ENCODE peak calls at places on chromosomes 13 and 19, in six cellular contexts. R, S, H, Y, B and M are unnamed samples.

GRCh38 chr13:27126877-27127276 is 44.7 kb downstream of the USP12 start:
- ATAC-seq in H (peak), S (no peak), R (no peak), B (no peak), Y (no peak), M (no peak)

GRCh38 chr13:100301418-100301817 is 212.5 kb downstream of the PCCA start:
- ATAC-seq in H (no peak), S (no peak), R (no peak), B (no peak), Y (no peak), M (no peak)

GRCh38 chr13:110914293-110915056 is 394 bp downstream of the ANKRD10 start:
- ATAC-seq in R (peak), H (peak), Y (peak), S (peak), B (peak), M (peak)

GRCh38 chr13:34672631-34673030 is 269.4 kb upstream of the NBEA start:
- ATAC-seq in B (no peak), R (no peak), Y (no peak), S (no peak), H (no peak), M (no peak)

GRCh38 chr19:31120952-31121351 is 228.3 kb downstream of the TSHZ3 start:
- ATAC-seq in Y (no peak), B (no peak), H (no peak), R (no peak), S (no peak), M (no peak)

GRCh38 chr19:33441277-33441699 is 67.8 kb downstream of the CEBPG start:
- ATAC-seq in B (peak), S (no peak), R (no peak), Y (no peak), H (no peak), M (no peak)

GRCh38 chr19:50645107-50645506 is 4.1 kb upstream of the C19orf81 start:
- ATAC-seq in S (no peak), H (no peak), R (no peak), Y (no peak), B (no peak), M (no peak)

GRCh38 chr13:112496166-112496565 is 91.8 kb downstream of the TUBGCP3 start:
- ATAC-seq in S (no peak), B (no peak), R (no peak), H (no peak), Y (no peak), M (no peak)

GRCh38 chr13:51832471-51833152 is 12.4 kb downstream of the TMEM272 start:
- ATAC-seq in H (peak), R (peak), B (peak), Y (peak), S (peak), M (peak)

GRCh38 chr19:1252221-1252817 is 3.9 kb downstream of the MIDN start:
- ATAC-seq in H (peak), Y (peak), B (no peak), S (peak), R (peak), M (peak)

GRCh38 chr13:113964251-113964995 is 9.5 kb downstream of the C13orf46 start:
- ATAC-seq in H (no peak), Y (no peak), S (no peak), B (no peak), R (no peak), M (no peak)

GRCh38 chr13:99958402-99959126 is 13.0 kb downstream of the ZIC5 start:
- ATAC-seq in Y (no peak), S (no peak), R (no peak), H (no peak), B (no peak), M (no peak)

GRCh38 chr13:25803626-25804025 is 248.2 kb downstream of the SHISA2 start:
- ATAC-seq in S (no peak), R (no peak), H (no peak), Y (peak), B (no peak), M (no peak)

GRCh38 chr13:97194473-97194872 is 27.7 kb upstream of the MBNL2 start:
- ATAC-seq in R (peak), Y (no peak), B (peak), H (no peak), S (no peak), M (no peak)

GRCh38 chr19:45222724-45223123 is 22.5 kb downstream of the EXOC3L2 start:
- ATAC-seq in R (no peak), B (no peak), H (no peak), S (no peak), Y (no peak), M (no peak)

GRCh38 chr13:36981156-36981743 is 17.9 kb downstream of the ALG5 start:
- ATAC-seq in S (peak), B (peak), Y (no peak), R (peak), H (peak), M (no peak)

GRCh38 chr19:49331616-49332055 is 3.6 kb upstream of the CD37 start:
- ATAC-seq in Y (no peak), S (peak), H (peak), B (peak), R (peak), M (peak)

GRCh38 chr19:41886761-41887710 is 4.1 kb downstream of the ARHGEF1 start:
- ATAC-seq in B (no peak), S (no peak), Y (no peak), R (peak), H (peak), M (no peak)

GRCh38 chr13:25881136-25881926 is 170.5 kb downstream of the SHISA2 start:
- ATAC-seq in H (no peak), B (no peak), S (no peak), Y (no peak), R (no peak), M (no peak)

GRCh38 chr13:28991764-28992163 is 171.6 kb downstream of the MTUS2 start:
- ATAC-seq in H (no peak), B (no peak), Y (no peak), R (no peak), S (no peak), M (no peak)

GRCh38 chr13:50074843-50075242 is 59.6 kb downstream of the KCNRG start:
- ATAC-seq in H (peak), Y (no peak), R (no peak), B (no peak), S (no peak), M (no peak)

GRCh38 chr13:95184317-95184716 is 116.9 kb downstream of the ABCC4 start:
- ATAC-seq in R (no peak), B (no peak), S (no peak), H (no peak), Y (no peak), M (no peak)

GRCh38 chr19:45455707-45456499 is 11.9 kb upstream of the FOSB start:
- ATAC-seq in S (peak), Y (peak), H (peak), B (peak), R (peak), M (peak)

GRCh38 chr13:40434516-40435397 is 231.7 kb downstream of the FOXO1 start:
- ATAC-seq in S (no peak), R (no peak), Y (no peak), B (no peak), H (peak), M (no peak)

GRCh38 chr19:39401549-39402416 is 4.9 kb upstream of the ZFP36 start:
- ATAC-seq in B (no peak), Y (no peak), R (peak), S (peak), H (peak), M (no peak)

GRCh38 chr13:22757530-22758120 is 423.2 kb upstream of the SGCG start:
- ATAC-seq in B (no peak), S (no peak), H (no peak), Y (no peak), R (peak), M (no peak)

GRCh38 chr13:23427342-23428182 is 5.9 kb downstream of the SACS start:
- ATAC-seq in R (no peak), B (no peak), H (no peak), Y (peak), S (no peak), M (peak)

GRCh38 chr19:41355035-41355434 is 1.3 kb upstream of the TGFB1 start:
- ATAC-seq in H (no peak), S (no peak), Y (no peak), R (no peak), B (no peak), M (no peak)

GRCh38 chr19:15934332-15935078 is at the start of gene CYP4F11:
- ATAC-seq in R (peak), B (no peak), Y (peak), S (peak), H (no peak), M (peak)

GRCh38 chr19:45303269-45304060 is 19.2 kb downstream of the CKM start:
- ATAC-seq in B (no peak), S (no peak), Y (no peak), H (no peak), R (no peak), M (no peak)

GRCh38 chr13:109725297-109725696 is 61.1 kb downstream of the IRS2 start:
- ATAC-seq in B (no peak), Y (no peak), S (no peak), H (no peak), R (no peak), M (no peak)

GRCh38 chr13:23180711-23181110 is at the start of gene SGCG:
- ATAC-seq in Y (no peak), B (no peak), R (no peak), H (no peak), S (no peak), M (no peak)

GRCh38 chr19:39112338-39112890 is 13.2 kb upstream of the PAK4 start:
- ATAC-seq in R (peak), S (no peak), Y (no peak), H (no peak), B (no peak), M (no peak)

GRCh38 chr13:34152409-34152808 is 334.5 kb downstream of the RFC3 start:
- ATAC-seq in Y (no peak), R (no peak), B (no peak), S (no peak), H (no peak), M (no peak)

GRCh38 chr13:75771818-75772217 is 135.7 kb downstream of the LMO7 start:
- ATAC-seq in B (no peak), Y (no peak), R (peak), S (no peak), H (no peak), M (peak)

GRCh38 chr19:21143428-21143827 is 1.6 kb downstream of the ZNF431 start:
- ATAC-seq in H (no peak), S (no peak), Y (no peak), R (no peak), B (no peak), M (no peak)

GRCh38 chr19:21147540-21147939 is 5.7 kb downstream of the ZNF431 start:
- ATAC-seq in Y (no peak), R (no peak), H (no peak), B (no peak), S (no peak), M (no peak)

GRCh38 chr19:21143846-21144245 is 2.0 kb downstream of the ZNF431 start:
- ATAC-seq in Y (no peak), R (no peak), H (no peak), S (no peak), B (no peak), M (no peak)

GRCh38 chr19:21138130-21138529 is 3.7 kb upstream of the ZNF431 start:
- ATAC-seq in Y (no peak), B (no peak), S (peak), H (no peak), R (no peak), M (no peak)

GRCh38 chr19:21141787-21142464 is at the start of gene ZNF431:
- ATAC-seq in R (peak), S (peak), B (peak), Y (peak), H (peak), M (peak)
- TF ChIP-seq POLR2A in R (peak), S (peak), B (peak), Y (no peak), H (peak), M (peak)

DNA sequence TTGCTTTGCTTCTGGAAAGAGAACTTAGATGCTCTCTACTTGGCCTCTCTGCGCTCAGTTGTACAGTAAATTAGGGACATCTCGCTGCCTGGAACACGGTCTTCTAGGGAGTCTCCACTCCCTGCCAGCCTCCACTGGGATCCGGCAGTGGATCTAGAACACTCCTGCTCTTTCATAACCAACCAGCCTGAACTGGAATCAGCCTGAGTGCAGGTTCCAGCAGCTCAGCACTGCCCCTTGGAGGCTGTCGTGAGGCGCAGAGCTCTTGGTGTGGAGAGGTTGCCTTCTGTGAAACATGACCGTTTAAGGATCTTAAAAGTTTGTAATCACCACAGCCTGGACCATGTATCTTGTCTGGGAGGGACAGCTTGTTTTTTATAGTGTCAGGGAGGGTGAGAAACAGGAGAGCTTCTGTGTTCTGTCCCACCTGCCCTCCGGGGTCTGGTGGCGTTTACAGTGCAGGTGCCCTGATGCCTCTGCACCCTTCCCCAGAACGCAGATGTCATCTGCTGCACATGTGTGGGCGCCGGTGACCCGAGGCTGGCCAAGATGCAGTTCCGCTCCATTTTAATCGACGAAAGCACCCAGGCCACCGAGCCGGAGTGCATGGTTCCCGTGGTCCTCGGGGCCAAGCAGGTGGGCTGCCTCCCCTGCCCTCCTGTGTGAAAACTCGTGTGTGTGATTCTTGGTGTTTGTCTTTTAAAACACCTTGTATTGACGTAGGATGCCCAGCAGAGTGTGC is 24.8 kb downstream of the UPF1 start:
- ATAC-seq in B (peak), S (peak), H (peak), Y (no peak), R (peak), M (no peak)
- TF ChIP-seq POLR2AphosphoS5 in B (no peak), S (no peak), H (no peak), Y (no peak), R (no peak), M (no peak)

DNA sequence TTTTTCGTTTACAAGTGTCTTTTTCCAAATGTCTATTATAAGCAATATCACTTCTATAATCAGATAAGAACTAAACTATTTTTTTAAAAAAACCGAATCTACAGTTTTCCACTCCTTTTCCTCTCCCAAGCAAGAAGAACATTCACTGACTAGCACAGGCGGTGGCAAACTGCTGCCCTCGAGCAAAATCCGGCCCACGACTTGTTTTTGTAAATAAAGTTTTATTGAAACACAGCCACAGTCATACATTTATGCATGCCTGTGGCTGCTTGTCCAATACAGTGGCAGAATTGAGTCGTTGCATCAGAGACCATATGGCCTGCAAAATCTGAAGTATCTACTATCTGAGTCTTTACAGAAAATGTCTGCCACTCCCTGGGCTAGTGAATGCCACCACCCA is 27.4 kb downstream of the INSR start:
- ATAC-seq in Y (no peak), S (no peak), B (no peak), H (no peak), R (no peak), M (no peak)
- H3K4me3 ChIP-seq in Y (no peak), S (no peak), B (no peak), H (no peak), R (no peak), M (no peak)

GRCh38 chr19:2810141-2811091 is 9.3 kb upstream of the ZNF554 start:
- ATAC-seq in S (no peak), Y (no peak), H (no peak), R (no peak), B (no peak), M (no peak)

GRCh38 chr19:2812414-2813234 is 7.0 kb upstream of the ZNF554 start:
- ATAC-seq in B (no peak), R (no peak), Y (no peak), S (no peak), H (no peak), M (no peak)

GRCh38 chr19:2811221-2811722 is 8.4 kb upstream of the ZNF554 start:
- ATAC-seq in B (no peak), Y (no peak), S (peak), H (no peak), R (no peak), M (no peak)

GRCh38 chr19:2813235-2814160 is 6.2 kb upstream of the ZNF554 start:
- ATAC-seq in Y (no peak), B (no peak), H (no peak), R (no peak), S (no peak), M (no peak)

DNA sequence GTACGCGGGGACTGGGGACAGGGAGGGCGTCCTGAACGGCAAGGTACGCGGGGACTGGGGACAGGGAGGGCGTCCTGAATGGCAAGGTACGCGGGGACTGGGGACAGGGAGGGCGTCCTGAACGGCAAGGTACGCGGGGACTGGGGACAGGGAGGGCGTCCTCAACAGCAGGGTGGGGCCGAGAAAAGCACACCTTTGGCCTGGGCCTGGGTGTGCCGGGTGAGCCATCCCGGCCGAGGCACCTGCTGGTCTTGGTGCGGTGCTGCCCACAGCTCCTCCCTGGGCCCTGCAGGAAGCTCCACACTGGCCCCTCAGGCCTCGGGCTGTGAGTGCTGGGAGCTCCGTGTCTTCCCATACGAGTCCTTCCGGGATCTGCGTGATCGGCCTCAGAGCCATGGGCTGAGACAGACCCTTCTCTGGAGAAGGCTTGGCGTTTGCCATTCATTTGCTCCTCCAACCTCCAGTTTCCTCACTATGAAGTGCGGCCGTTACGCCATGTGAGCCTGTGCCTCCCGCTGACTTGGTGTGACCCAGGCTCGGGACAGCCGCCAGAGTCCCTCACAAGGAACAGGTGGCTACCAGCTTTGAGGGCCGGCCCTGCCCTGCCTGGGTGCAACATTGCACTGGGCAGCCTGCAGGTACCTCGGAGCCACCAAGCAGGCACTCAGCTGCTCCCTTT is 7.8 kb upstream of the ZNF554 start:
- ATAC-seq in H (no peak), B (no peak), R (no peak), Y (no peak), S (no peak), M (no peak)
- TF ChIP-seq POLR2A in H (peak), B (no peak), R (no peak), Y (no peak), S (no peak), M (no peak)

GRCh38 chr19:48321372-48321621 is 4.1 kb upstream of the EMP3 start:
- ATAC-seq in Y (peak), S (no peak), R (no peak), H (peak), B (peak), M (peak)
- TF ChIP-seq POLR2AphosphoS5 in Y (no peak), S (no peak), R (no peak), H (no peak), B (no peak), M (no peak)